ENCODE peak calls at places on chromosomes 13 and 19, in four cellular contexts. I is stimulated activated CD8-positive, alpha-beta memory T cell treated with anti-CD3 and anti-CD28 coated beads, Interleukin-4, amount 100 ng/mL, for 4 hours; G is NCI-H510A; R is NCI-H2029. K is an unnamed sample.

GRCh38 chr19:35207391-35207871 is 21.1 kb downstream of the FAM187B start:
- DNase-seq in I (no peak), G (no peak), R (no peak), K (no peak)

GRCh38 chr13:48457578-48458242 is 44.8 kb upstream of the LPAR6 start:
- DNase-seq in I (no peak), G (no peak), R (no peak), K (no peak)

GRCh38 chr13:43783820-43784219 is 3.0 kb downstream of the ENOX1 start:
- DNase-seq in I (no peak), G (no peak), R (peak; percentile 38), K (no peak)

GRCh38 chr13:103539721-103540120 is 473.5 kb upstream of the SLC10A2 start:
- DNase-seq in I (no peak), G (no peak), R (no peak), K (no peak)

GRCh38 chr19:50921391-50922315 is 10.5 kb upstream of the KLK4 start:
- DNase-seq in I (no peak), G (no peak), R (no peak), K (no peak)

GRCh38 chr13:107799001-107799400 is 416.3 kb downstream of the LIG4 start:
- DNase-seq in I (no peak), G (no peak), R (no peak), K (no peak)

GRCh38 chr19:34962281-34962944 is 1.6 kb downstream of the ZNF792 start:
- DNase-seq in I (no peak), G (no peak), R (peak; percentile 9), K (no peak)

GRCh38 chr13:79423801-79424642 is 18.0 kb upstream of the RBM26 start:
- DNase-seq in I (no peak), G (no peak), R (no peak), K (no peak)

GRCh38 chr13:79547211-79547610 is 66.3 kb downstream of the NDFIP2 start:
- DNase-seq in I (no peak), G (no peak), R (no peak), K (no peak)

GRCh38 chr13:48446454-48446853 is 33.5 kb upstream of the LPAR6 start:
- DNase-seq in I (no peak), G (no peak), R (no peak), K (no peak)

GRCh38 chr19:3276341-3276799 is 51.9 kb downstream of the CELF5 start:
- DNase-seq in I (no peak), G (no peak), R (peak; percentile 60), K (peak; percentile 56)

GRCh38 chr13:32259116-32259515 is 56.0 kb downstream of the ZAR1L start:
- DNase-seq in I (no peak), G (no peak), R (no peak), K (no peak)

GRCh38 chr19:48290923-48291700 is 21.2 kb downstream of the ZNF114 start:
- DNase-seq in I (no peak), G (no peak), R (peak; percentile 12), K (peak; percentile 39)

GRCh38 chr13:32895296-32895695 is 120.9 kb upstream of the KL start:
- DNase-seq in I (no peak), G (no peak), R (no peak), K (no peak)

GRCh38 chr19:31890230-31890629 is 455.2 kb upstream of the ZNF507 start:
- DNase-seq in I (no peak), G (no peak), R (no peak), K (no peak)

GRCh38 chr13:90205911-90206310 is 1141.6 kb upstream of the MIR17HG start:
- DNase-seq in I (no peak), G (no peak), R (no peak), K (no peak)

GRCh38 chr13:36919833-36920611 is at the start of gene SMAD9:
- DNase-seq in I (no peak), G (peak; percentile 22), R (peak; percentile 52), K (no peak)

GRCh38 chr19:10432736-10433130 is 12.4 kb downstream of the PDE4A start:
- DNase-seq in I (no peak), G (no peak), R (no peak), K (no peak)

GRCh38 chr19:1227313-1227626 is 10.5 kb downstream of the CBARP start:
- DNase-seq in I (no peak), G (no peak), R (no peak), K (no peak)

GRCh38 chr19:40542197-40542859 is 34.3 kb upstream of the SHKBP1 start:
- DNase-seq in I (no peak), G (no peak), R (peak; percentile 51), K (no peak)

GRCh38 chr13:84994582-84994981 is 804.6 kb downstream of the SLITRK6 start:
- DNase-seq in I (no peak), G (no peak), R (no peak), K (no peak)

GRCh38 chr19:18317998-18318800 is 4.7 kb downstream of the LSM4 start:
- DNase-seq in I (no peak), G (no peak), R (no peak), K (no peak)

GRCh38 chr19:23415034-23415433 is 19.8 kb upstream of the ZNF91 start:
- DNase-seq in I (no peak), G (no peak), R (no peak), K (no peak)

GRCh38 chr13:99421271-99421670 is 80.0 kb upstream of the TM9SF2 start:
- DNase-seq in I (no peak), G (no peak), R (no peak), K (no peak)

GRCh38 chr13:74287672-74288169 is 153.5 kb upstream of the KLF12 start:
- DNase-seq in I (peak; percentile 68), G (no peak), R (peak; percentile 78), K (peak; percentile 90)

GRCh38 chr19:13573268-13573667 is 67.0 kb upstream of the CACNA1A start:
- DNase-seq in I (no peak), G (no peak), R (no peak), K (no peak)

GRCh38 chr19:36574762-36575161 is 1.7 kb upstream of the ZNF529 start:
- DNase-seq in I (no peak), G (no peak), R (no peak), K (no peak)

GRCh38 chr19:10971107-10971715 is 10.4 kb downstream of the SMARCA4 start:
- DNase-seq in I (no peak), G (no peak), R (no peak), K (no peak)

GRCh38 chr13:35724480-35724879 is 248.0 kb upstream of the MAB21L1 start:
- DNase-seq in I (no peak), G (no peak), R (no peak), K (no peak)

GRCh38 chr19:13281567-13282291 is 131.5 kb downstream of the IER2 start:
- DNase-seq in I (no peak), G (no peak), R (no peak), K (no peak)

GRCh38 chr13:76637651-76638111 is 248.5 kb downstream of the KCTD12 start:
- DNase-seq in I (no peak), G (no peak), R (no peak), K (no peak)

K was measured in T-cell.